ENCODE peak calls at places on chromosomes 7 and 10, in six cellular contexts. One of them, this sample, is unnamed.

GRCh38 chr7:55156919-55157318 is 138.1 kb downstream of the EGFR start:
- DNase-seq in stimulated activated naive CD8-positive, alpha-beta T cell treated with anti-CD3 and anti-CD28 coated beads, Interleukin-15, Interleukin-2, amounts not matched to agents 100 U/mL and 50 U/mL, for 24 hours: no peak
- DNase-seq in skeletal muscle cell: no peak
- DNase-seq in brain microvascular endothelial cell: no peak
- DNase-seq in HFFc6: no peak
- DNase-seq in NCI-H345: no peak
- DNase-seq in this sample: no peak

GRCh38 chr10:80409121-80409520 is 770 bp downstream of the PRXL2A start:
- DNase-seq in stimulated activated naive CD8-positive, alpha-beta T cell treated with anti-CD3 and anti-CD28 coated beads, Interleukin-15, Interleukin-2, amounts not matched to agents 100 U/mL and 50 U/mL, for 24 hours: no peak
- DNase-seq in skeletal muscle cell: no peak
- DNase-seq in brain microvascular endothelial cell: no peak
- DNase-seq in HFFc6: no peak
- DNase-seq in NCI-H345: peak
- DNase-seq in this sample: no peak

GRCh38 chr7:73809454-73810090 is 21.2 kb upstream of the CLDN4 start:
- DNase-seq in stimulated activated naive CD8-positive, alpha-beta T cell treated with anti-CD3 and anti-CD28 coated beads, Interleukin-15, Interleukin-2, amounts not matched to agents 100 U/mL and 50 U/mL, for 24 hours: no peak
- DNase-seq in skeletal muscle cell: no peak
- DNase-seq in brain microvascular endothelial cell: no peak
- DNase-seq in HFFc6: no peak
- DNase-seq in NCI-H345: no peak
- DNase-seq in this sample: no peak

GRCh38 chr7:46100521-46100920 is 179.4 kb upstream of the IGFBP3 start:
- DNase-seq in stimulated activated naive CD8-positive, alpha-beta T cell treated with anti-CD3 and anti-CD28 coated beads, Interleukin-15, Interleukin-2, amounts not matched to agents 100 U/mL and 50 U/mL, for 24 hours: no peak
- DNase-seq in skeletal muscle cell: no peak
- DNase-seq in brain microvascular endothelial cell: no peak
- DNase-seq in HFFc6: no peak
- DNase-seq in NCI-H345: no peak
- DNase-seq in this sample: no peak

GRCh38 chr7:41378156-41378555 is 324.7 kb downstream of the INHBA start:
- DNase-seq in stimulated activated naive CD8-positive, alpha-beta T cell treated with anti-CD3 and anti-CD28 coated beads, Interleukin-15, Interleukin-2, amounts not matched to agents 100 U/mL and 50 U/mL, for 24 hours: no peak
- DNase-seq in skeletal muscle cell: no peak
- DNase-seq in brain microvascular endothelial cell: no peak
- DNase-seq in HFFc6: no peak
- DNase-seq in NCI-H345: no peak
- DNase-seq in this sample: no peak

GRCh38 chr7:75019800-75020199 is 53.8 kb downstream of the RCC1L start:
- DNase-seq in stimulated activated naive CD8-positive, alpha-beta T cell treated with anti-CD3 and anti-CD28 coated beads, Interleukin-15, Interleukin-2, amounts not matched to agents 100 U/mL and 50 U/mL, for 24 hours: no peak
- DNase-seq in skeletal muscle cell: no peak
- DNase-seq in brain microvascular endothelial cell: no peak
- DNase-seq in HFFc6: no peak
- DNase-seq in NCI-H345: no peak
- DNase-seq in this sample: no peak

GRCh38 chr7:77351539-77352004 is 64.6 kb downstream of the GSAP start:
- DNase-seq in stimulated activated naive CD8-positive, alpha-beta T cell treated with anti-CD3 and anti-CD28 coated beads, Interleukin-15, Interleukin-2, amounts not matched to agents 100 U/mL and 50 U/mL, for 24 hours: peak
- DNase-seq in skeletal muscle cell: no peak
- DNase-seq in brain microvascular endothelial cell: no peak
- DNase-seq in HFFc6: no peak
- DNase-seq in NCI-H345: no peak
- DNase-seq in this sample: peak

GRCh38 chr7:132680590-132680989 is 104.3 kb upstream of the PLXNA4 start:
- DNase-seq in stimulated activated naive CD8-positive, alpha-beta T cell treated with anti-CD3 and anti-CD28 coated beads, Interleukin-15, Interleukin-2, amounts not matched to agents 100 U/mL and 50 U/mL, for 24 hours: no peak
- DNase-seq in skeletal muscle cell: no peak
- DNase-seq in brain microvascular endothelial cell: no peak
- DNase-seq in HFFc6: no peak
- DNase-seq in NCI-H345: no peak
- DNase-seq in this sample: no peak

GRCh38 chr10:77157248-77158019 is 480.2 kb downstream of the KCNMA1 start:
- DNase-seq in stimulated activated naive CD8-positive, alpha-beta T cell treated with anti-CD3 and anti-CD28 coated beads, Interleukin-15, Interleukin-2, amounts not matched to agents 100 U/mL and 50 U/mL, for 24 hours: no peak
- DNase-seq in skeletal muscle cell: no peak
- DNase-seq in brain microvascular endothelial cell: peak
- DNase-seq in HFFc6: no peak
- DNase-seq in NCI-H345: no peak
- DNase-seq in this sample: peak

GRCh38 chr10:75650648-75651047 is 219.2 kb downstream of the LRMDA start:
- DNase-seq in stimulated activated naive CD8-positive, alpha-beta T cell treated with anti-CD3 and anti-CD28 coated beads, Interleukin-15, Interleukin-2, amounts not matched to agents 100 U/mL and 50 U/mL, for 24 hours: no peak
- DNase-seq in skeletal muscle cell: no peak
- DNase-seq in brain microvascular endothelial cell: no peak
- DNase-seq in HFFc6: no peak
- DNase-seq in NCI-H345: no peak
- DNase-seq in this sample: no peak

GRCh38 chr7:44287488-44288380 is 37.7 kb downstream of the CAMK2B start:
- DNase-seq in stimulated activated naive CD8-positive, alpha-beta T cell treated with anti-CD3 and anti-CD28 coated beads, Interleukin-15, Interleukin-2, amounts not matched to agents 100 U/mL and 50 U/mL, for 24 hours: no peak
- DNase-seq in skeletal muscle cell: no peak
- DNase-seq in brain microvascular endothelial cell: no peak
- DNase-seq in HFFc6: no peak
- DNase-seq in NCI-H345: no peak
- DNase-seq in this sample: no peak

GRCh38 chr10:75073442-75073841 is 38.0 kb upstream of the SAMD8 start:
- DNase-seq in stimulated activated naive CD8-positive, alpha-beta T cell treated with anti-CD3 and anti-CD28 coated beads, Interleukin-15, Interleukin-2, amounts not matched to agents 100 U/mL and 50 U/mL, for 24 hours: no peak
- DNase-seq in skeletal muscle cell: no peak
- DNase-seq in brain microvascular endothelial cell: no peak
- DNase-seq in HFFc6: no peak
- DNase-seq in NCI-H345: no peak
- DNase-seq in this sample: no peak

GRCh38 chr7:41162612-41163011 is 540.3 kb downstream of the INHBA start:
- DNase-seq in stimulated activated naive CD8-positive, alpha-beta T cell treated with anti-CD3 and anti-CD28 coated beads, Interleukin-15, Interleukin-2, amounts not matched to agents 100 U/mL and 50 U/mL, for 24 hours: no peak
- DNase-seq in skeletal muscle cell: no peak
- DNase-seq in brain microvascular endothelial cell: no peak
- DNase-seq in HFFc6: peak
- DNase-seq in NCI-H345: no peak
- DNase-seq in this sample: peak

GRCh38 chr10:72847681-72848080 is 45.9 kb upstream of the OIT3 start:
- DNase-seq in stimulated activated naive CD8-positive, alpha-beta T cell treated with anti-CD3 and anti-CD28 coated beads, Interleukin-15, Interleukin-2, amounts not matched to agents 100 U/mL and 50 U/mL, for 24 hours: no peak
- DNase-seq in skeletal muscle cell: no peak
- DNase-seq in brain microvascular endothelial cell: peak
- DNase-seq in HFFc6: no peak
- DNase-seq in NCI-H345: no peak
- DNase-seq in this sample: peak

GRCh38 chr10:102302611-102303010 is 57.3 kb downstream of the GBF1 start:
- DNase-seq in stimulated activated naive CD8-positive, alpha-beta T cell treated with anti-CD3 and anti-CD28 coated beads, Interleukin-15, Interleukin-2, amounts not matched to agents 100 U/mL and 50 U/mL, for 24 hours: no peak
- DNase-seq in skeletal muscle cell: no peak
- DNase-seq in brain microvascular endothelial cell: peak
- DNase-seq in HFFc6: peak
- DNase-seq in NCI-H345: no peak
- DNase-seq in this sample: no peak

GRCh38 chr7:93245525-93246432 is 13.6 kb downstream of the VPS50 start:
- DNase-seq in stimulated activated naive CD8-positive, alpha-beta T cell treated with anti-CD3 and anti-CD28 coated beads, Interleukin-15, Interleukin-2, amounts not matched to agents 100 U/mL and 50 U/mL, for 24 hours: no peak
- DNase-seq in skeletal muscle cell: no peak
- DNase-seq in brain microvascular endothelial cell: no peak
- DNase-seq in HFFc6: peak
- DNase-seq in NCI-H345: no peak
- DNase-seq in this sample: peak

This sample was measured in HT1080.